ENCODE peak calls at places on chromosomes 5 and 9, in seven cellular contexts. One of them, this sample, is unnamed.
A peak's percentile ranks its signal among the peaks of the same experiment; 100 is the strongest.

GRCh38 chr9:23538060-23538387 is 288.0 kb downstream of the ELAVL2 start:
- DNase-seq in foreskin fibroblast: no peak
- DNase-seq in left ventricle myocardium inferior: no peak
- DNase-seq in HL-60: no peak
- DNase-seq in Peyer's patch: no peak
- DNase-seq in fibroblast of mammary gland: no peak
- DNase-seq in small intestine: no peak
- DNase-seq in this sample: no peak

GRCh38 chr9:77907581-77907980 is 124.0 kb downstream of the GNAQ start:
- DNase-seq in left ventricle myocardium inferior: no peak
- DNase-seq in fibroblast of mammary gland: peak; percentile 43
- DNase-seq in Peyer's patch: no peak
- DNase-seq in HL-60: no peak
- DNase-seq in small intestine: peak; percentile 14
- DNase-seq in foreskin fibroblast: peak; percentile 62
- DNase-seq in this sample: no peak

GRCh38 chr5:179668404-179668803 is 12.4 kb downstream of the CBY3 start:
- DNase-seq in left ventricle myocardium inferior: no peak
- DNase-seq in HL-60: peak; percentile 78
- DNase-seq in fibroblast of mammary gland: peak; percentile 66
- DNase-seq in foreskin fibroblast: peak; percentile 74
- DNase-seq in small intestine: peak; percentile 30
- DNase-seq in Peyer's patch: no peak
- DNase-seq in this sample: peak; percentile 37

GRCh38 chr5:160702323-160702722 is 149.7 kb downstream of the ATP10B start:
- DNase-seq in left ventricle myocardium inferior: no peak
- DNase-seq in Peyer's patch: no peak
- DNase-seq in fibroblast of mammary gland: no peak
- DNase-seq in HL-60: no peak
- DNase-seq in small intestine: no peak
- DNase-seq in foreskin fibroblast: no peak
- DNase-seq in this sample: no peak

GRCh38 chr9:137040568-137040967 is 5.4 kb downstream of the NPDC1 start:
- DNase-seq in small intestine: no peak
- DNase-seq in left ventricle myocardium inferior: no peak
- DNase-seq in foreskin fibroblast: no peak
- DNase-seq in Peyer's patch: no peak
- DNase-seq in fibroblast of mammary gland: no peak
- DNase-seq in HL-60: no peak
- DNase-seq in this sample: no peak

GRCh38 chr9:16032799-16033198 is 480.0 kb downstream of the CCDC171 start:
- DNase-seq in small intestine: no peak
- DNase-seq in fibroblast of mammary gland: peak; percentile 55
- DNase-seq in HL-60: no peak
- DNase-seq in foreskin fibroblast: peak; percentile 55
- DNase-seq in Peyer's patch: no peak
- DNase-seq in left ventricle myocardium inferior: no peak
- DNase-seq in this sample: no peak

GRCh38 chr9:114471157-114471556 is 34.1 kb downstream of the WHRN start:
- DNase-seq in fibroblast of mammary gland: no peak
- DNase-seq in left ventricle myocardium inferior: no peak
- DNase-seq in Peyer's patch: no peak
- DNase-seq in HL-60: no peak
- DNase-seq in small intestine: no peak
- DNase-seq in foreskin fibroblast: no peak
- DNase-seq in this sample: no peak

GRCh38 chr5:142743677-142744441 is 26.3 kb upstream of the ARHGAP26 start:
- DNase-seq in foreskin fibroblast: peak; percentile 59
- DNase-seq in Peyer's patch: no peak
- DNase-seq in fibroblast of mammary gland: peak; percentile 62
- DNase-seq in left ventricle myocardium inferior: no peak
- DNase-seq in HL-60: no peak
- DNase-seq in small intestine: no peak
- DNase-seq in this sample: no peak

GRCh38 chr5:137496919-137497318 is 2.2 kb downstream of the SPOCK1 start:
- DNase-seq in fibroblast of mammary gland: peak; percentile 49
- DNase-seq in HL-60: no peak
- DNase-seq in left ventricle myocardium inferior: no peak
- DNase-seq in foreskin fibroblast: peak; percentile 67
- DNase-seq in small intestine: no peak
- DNase-seq in Peyer's patch: no peak
- DNase-seq in this sample: no peak

GRCh38 chr9:134293576-134294227 is 32.6 kb upstream of the RXRA start:
- DNase-seq in left ventricle myocardium inferior: peak; percentile 26
- DNase-seq in HL-60: no peak
- DNase-seq in Peyer's patch: no peak
- DNase-seq in small intestine: no peak
- DNase-seq in foreskin fibroblast: peak; percentile 62
- DNase-seq in fibroblast of mammary gland: peak; percentile 8
- DNase-seq in this sample: no peak

GRCh38 chr9:134295746-134296250 is 30.5 kb upstream of the RXRA start:
- DNase-seq in small intestine: no peak
- DNase-seq in fibroblast of mammary gland: no peak
- DNase-seq in Peyer's patch: no peak
- DNase-seq in foreskin fibroblast: no peak
- DNase-seq in left ventricle myocardium inferior: peak; percentile 9
- DNase-seq in HL-60: no peak
- DNase-seq in this sample: no peak

GRCh38 chr9:134293031-134293521 is 33.2 kb upstream of the RXRA start:
- DNase-seq in fibroblast of mammary gland: no peak
- DNase-seq in HL-60: no peak
- DNase-seq in foreskin fibroblast: no peak
- DNase-seq in small intestine: no peak
- DNase-seq in Peyer's patch: no peak
- DNase-seq in left ventricle myocardium inferior: no peak
- DNase-seq in this sample: no peak

GRCh38 chr9:134295101-134295745 is 31.0 kb upstream of the RXRA start:
- DNase-seq in left ventricle myocardium inferior: peak; percentile 7
- DNase-seq in small intestine: no peak
- DNase-seq in Peyer's patch: no peak
- DNase-seq in foreskin fibroblast: no peak
- DNase-seq in fibroblast of mammary gland: no peak
- DNase-seq in HL-60: peak; percentile 4
- DNase-seq in this sample: no peak

GRCh38 chr9:134294228-134295071 is 31.8 kb upstream of the RXRA start:
- DNase-seq in Peyer's patch: no peak
- DNase-seq in foreskin fibroblast: peak; percentile 51
- DNase-seq in fibroblast of mammary gland: peak; percentile 4
- DNase-seq in left ventricle myocardium inferior: peak; percentile 60
- DNase-seq in HL-60: no peak
- DNase-seq in small intestine: no peak
- DNase-seq in this sample: no peak
- H3K4me3 ChIP-seq in Peyer's patch: peak overlapping the region; percentile 23
- H3K4me3 ChIP-seq in foreskin fibroblast: peak overlapping the region; percentile 29
- H3K4me3 ChIP-seq in fibroblast of mammary gland: no peak overlapping the region
- H3K4me3 ChIP-seq in left ventricle myocardium inferior: peak overlapping the region; percentile 56
- H3K4me3 ChIP-seq in HL-60: no peak overlapping the region
- H3K4me3 ChIP-seq in small intestine: no peak overlapping the region
- H3K4me3 ChIP-seq in this sample: no peak overlapping the region

GRCh38 chr9:120711354-120711753 is 2.9 kb downstream of the MEGF9 start:
- DNase-seq in fibroblast of mammary gland: peak; percentile 19
- DNase-seq in foreskin fibroblast: no peak
- DNase-seq in Peyer's patch: no peak
- DNase-seq in left ventricle myocardium inferior: no peak
- DNase-seq in HL-60: no peak
- DNase-seq in small intestine: no peak
- DNase-seq in this sample: no peak

GRCh38 chr9:120710110-120710981 is 3.9 kb downstream of the MEGF9 start:
- DNase-seq in Peyer's patch: peak; percentile 35
- DNase-seq in small intestine: peak; percentile 85
- DNase-seq in HL-60: peak; percentile 60
- DNase-seq in fibroblast of mammary gland: peak; percentile 67
- DNase-seq in left ventricle myocardium inferior: no peak
- DNase-seq in foreskin fibroblast: peak; percentile 30
- DNase-seq in this sample: no peak

GRCh38 chr9:120712539-120713031 is 1.7 kb downstream of the MEGF9 start:
- DNase-seq in fibroblast of mammary gland: no peak
- DNase-seq in small intestine: peak; percentile 84
- DNase-seq in foreskin fibroblast: no peak
- DNase-seq in Peyer's patch: no peak
- DNase-seq in left ventricle myocardium inferior: no peak
- DNase-seq in HL-60: no peak
- DNase-seq in this sample: no peak

GRCh38 chr9:120713257-120714087 is 798 bp downstream of the MEGF9 start:
- DNase-seq in Peyer's patch: peak; percentile 27
- DNase-seq in foreskin fibroblast: peak; percentile 50
- DNase-seq in small intestine: peak; percentile 29
- DNase-seq in fibroblast of mammary gland: no peak
- DNase-seq in HL-60: peak; percentile 56
- DNase-seq in left ventricle myocardium inferior: peak; percentile 29
- DNase-seq in this sample: no peak

DNA sequence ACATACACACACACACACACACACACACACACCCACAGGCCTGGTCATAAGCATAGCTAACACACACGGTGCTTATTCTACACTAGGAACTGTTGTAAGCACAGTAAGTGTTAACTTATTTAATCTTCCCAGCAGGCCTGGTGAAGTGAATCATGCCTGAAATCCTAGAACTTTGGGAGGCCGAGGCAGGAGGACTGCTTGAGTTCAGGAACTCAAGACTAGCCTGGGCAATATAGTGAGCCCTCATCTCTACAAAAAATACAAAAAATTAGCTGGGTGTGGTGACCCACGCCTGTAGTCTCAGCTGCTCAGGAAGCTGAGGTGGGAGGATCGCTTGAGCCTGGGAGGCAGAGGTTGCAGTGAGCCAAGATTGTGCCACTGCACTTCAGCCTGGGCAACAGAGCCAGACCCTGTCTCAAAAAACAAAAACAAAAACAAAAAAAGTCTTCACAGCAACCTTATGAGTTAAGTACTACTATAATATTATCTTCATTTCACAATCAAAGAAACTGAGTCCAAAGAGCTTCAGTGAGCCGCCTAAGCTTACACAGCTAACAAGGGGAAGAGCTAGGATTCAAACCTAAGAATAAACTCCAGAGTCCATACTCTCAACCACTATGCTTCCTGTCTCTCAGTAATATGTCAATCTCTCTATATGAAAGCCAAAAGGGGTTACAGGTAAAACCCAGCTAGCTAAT is 2.3 kb downstream of the MEGF9 start:
- DNase-seq in foreskin fibroblast: no peak
- DNase-seq in Peyer's patch: no peak
- DNase-seq in HL-60: peak; percentile 26
- DNase-seq in small intestine: peak; percentile 33
- DNase-seq in left ventricle myocardium inferior: no peak
- DNase-seq in fibroblast of mammary gland: peak; percentile 30
- DNase-seq in this sample: no peak
- H3K4me3 ChIP-seq in foreskin fibroblast: peak overlapping the region; percentile 68
- H3K4me3 ChIP-seq in Peyer's patch: peak overlapping the region; percentile 80
- H3K4me3 ChIP-seq in HL-60: peak overlapping the region; percentile 98
- H3K4me3 ChIP-seq in small intestine: no peak overlapping the region
- H3K4me3 ChIP-seq in left ventricle myocardium inferior: peak overlapping the region; percentile 86
- H3K4me3 ChIP-seq in fibroblast of mammary gland: no peak overlapping the region
- H3K4me3 ChIP-seq in this sample: no peak overlapping the region

GRCh38 chr5:177492841-177493240 is 4.6 kb downstream of the PDLIM7 start:
- DNase-seq in left ventricle myocardium inferior: no peak
- DNase-seq in HL-60: no peak
- DNase-seq in Peyer's patch: no peak
- DNase-seq in small intestine: no peak
- DNase-seq in fibroblast of mammary gland: no peak
- DNase-seq in foreskin fibroblast: no peak
- DNase-seq in this sample: no peak
- H3K4me3 ChIP-seq in left ventricle myocardium inferior: no peak overlapping the region
- H3K4me3 ChIP-seq in HL-60: no peak overlapping the region
- H3K4me3 ChIP-seq in Peyer's patch: no peak overlapping the region
- H3K4me3 ChIP-seq in small intestine: no peak overlapping the region
- H3K4me3 ChIP-seq in fibroblast of mammary gland: no peak overlapping the region
- H3K4me3 ChIP-seq in foreskin fibroblast: no peak overlapping the region
- H3K4me3 ChIP-seq in this sample: no peak overlapping the region

GRCh38 chr5:133853972-133854371 is 114.5 kb downstream of the C5orf15 start:
- DNase-seq in fibroblast of mammary gland: no peak
- DNase-seq in Peyer's patch: no peak
- DNase-seq in left ventricle myocardium inferior: no peak
- DNase-seq in HL-60: no peak
- DNase-seq in foreskin fibroblast: no peak
- DNase-seq in small intestine: no peak
- DNase-seq in this sample: no peak

GRCh38 chr5:133859073-133859472 is 109.4 kb downstream of the C5orf15 start:
- DNase-seq in HL-60: no peak
- DNase-seq in left ventricle myocardium inferior: no peak
- DNase-seq in small intestine: no peak
- DNase-seq in fibroblast of mammary gland: no peak
- DNase-seq in foreskin fibroblast: no peak
- DNase-seq in Peyer's patch: no peak
- DNase-seq in this sample: no peak

GRCh38 chr5:133850811-133851210 is 117.6 kb downstream of the C5orf15 start:
- DNase-seq in small intestine: no peak
- DNase-seq in left ventricle myocardium inferior: no peak
- DNase-seq in Peyer's patch: no peak
- DNase-seq in foreskin fibroblast: no peak
- DNase-seq in HL-60: no peak
- DNase-seq in fibroblast of mammary gland: no peak
- DNase-seq in this sample: no peak

GRCh38 chr5:133849116-133849515 is 119.3 kb downstream of the C5orf15 start:
- DNase-seq in left ventricle myocardium inferior: no peak
- DNase-seq in foreskin fibroblast: no peak
- DNase-seq in HL-60: no peak
- DNase-seq in small intestine: no peak
- DNase-seq in Peyer's patch: no peak
- DNase-seq in fibroblast of mammary gland: no peak
- DNase-seq in this sample: no peak

GRCh38 chr5:133854554-133854953 is 113.9 kb downstream of the C5orf15 start:
- DNase-seq in small intestine: no peak
- DNase-seq in fibroblast of mammary gland: no peak
- DNase-seq in Peyer's patch: no peak
- DNase-seq in left ventricle myocardium inferior: no peak
- DNase-seq in foreskin fibroblast: no peak
- DNase-seq in HL-60: no peak
- DNase-seq in this sample: no peak
- H3K4me3 ChIP-seq in small intestine: no peak overlapping the region
- H3K4me3 ChIP-seq in fibroblast of mammary gland: no peak overlapping the region
- H3K4me3 ChIP-seq in Peyer's patch: no peak overlapping the region
- H3K4me3 ChIP-seq in left ventricle myocardium inferior: no peak overlapping the region
- H3K4me3 ChIP-seq in foreskin fibroblast: no peak overlapping the region
- H3K4me3 ChIP-seq in HL-60: no peak overlapping the region
- H3K4me3 ChIP-seq in this sample: no peak overlapping the region